ENCODE peak calls at places on chromosome 1, in seven cellular contexts. G, E, F, R, M, P and C are unnamed samples.

GRCh38 chr1:118960567-118961136 is 27.5 kb downstream of the TBX15 start:
- DNase-seq in R (no peak), E (peak; percentile 80), P (peak; percentile 88), G (no peak), M (no peak), F (peak; percentile 70), C (no peak)

GRCh38 chr1:210369425-210369824 is 40.7 kb downstream of the HHAT start:
- DNase-seq in M (no peak), G (no peak), P (no peak), E (no peak), R (no peak), F (no peak), C (no peak)

GRCh38 chr1:20366766-20367602 is 76.3 kb downstream of the VWA5B1 start:
- DNase-seq in R (peak; percentile 72), F (peak; percentile 76), G (no peak), E (peak; percentile 78), M (peak; percentile 65), P (peak; percentile 46), C (no peak)

GRCh38 chr1:202968895-202969295 is 1.8 kb upstream of the CYB5R1 start:
- DNase-seq in G (no peak), F (no peak), E (peak; percentile 76), M (no peak), R (no peak), P (peak; percentile 75), C (no peak)

GRCh38 chr1:150560011-150560438 is 10.8 kb downstream of the ADAMTSL4 start:
- DNase-seq in M (peak; percentile 83), R (peak; percentile 89), F (peak; percentile 84), P (peak; percentile 76), E (peak; percentile 81), G (no peak), C (no peak)

GRCh38 chr1:192378276-192378675 is 61.5 kb downstream of the RGS21 start:
- DNase-seq in F (no peak), E (no peak), G (no peak), M (no peak), R (no peak), P (no peak), C (no peak)

GRCh38 chr1:19169642-19170041 is 40.4 kb downstream of the UBR4 start:
- DNase-seq in F (no peak), M (no peak), E (no peak), P (no peak), G (no peak), R (no peak), C (peak; percentile 24)

GRCh38 chr1:195591917-195592672 is 1016.1 kb downstream of the KCNT2 start:
- DNase-seq in P (peak; percentile 8), M (no peak), E (peak; percentile 85), F (no peak), R (no peak), G (no peak), C (no peak)

GRCh38 chr1:156140879-156141707 is 12.3 kb upstream of the SEMA4A start:
- DNase-seq in F (peak; percentile 85), P (no peak), M (no peak), G (no peak), R (no peak), E (no peak), C (no peak)

GRCh38 chr1:31548518-31548898 is 27.8 kb upstream of the TINAGL1 start:
- DNase-seq in M (no peak), R (no peak), G (no peak), P (no peak), F (peak; percentile 84), E (no peak), C (no peak)

GRCh38 chr1:18895317-18895716 is 7.0 kb downstream of the ALDH4A1 start:
- DNase-seq in E (no peak), G (no peak), R (no peak), M (no peak), P (no peak), F (no peak), C (no peak)

GRCh38 chr1:92465256-92465647 is 21.5 kb downstream of the GFI1 start:
- DNase-seq in G (no peak), E (no peak), F (no peak), R (no peak), M (no peak), P (no peak), C (no peak)

GRCh38 chr1:92466702-92467101 is 20.0 kb downstream of the GFI1 start:
- DNase-seq in R (no peak), G (no peak), P (no peak), F (no peak), M (no peak), E (no peak), C (no peak)

GRCh38 chr1:92459871-92460320 is 26.8 kb downstream of the GFI1 start:
- DNase-seq in P (no peak), E (no peak), R (no peak), M (no peak), F (no peak), G (no peak), C (no peak)

GRCh38 chr1:92464588-92465255 is 22.0 kb downstream of the GFI1 start:
- DNase-seq in P (no peak), F (no peak), M (no peak), E (no peak), G (no peak), R (no peak), C (no peak)

GRCh38 chr1:92461364-92462097 is 25.2 kb downstream of the GFI1 start:
- DNase-seq in E (peak; percentile 30), M (no peak), R (no peak), F (no peak), G (no peak), P (no peak), C (no peak)
- TF ChIP-seq CTCF in E (no peak), M (no peak), R (no peak), F (no peak), G (no peak), P (no peak), C (no peak)

DNA sequence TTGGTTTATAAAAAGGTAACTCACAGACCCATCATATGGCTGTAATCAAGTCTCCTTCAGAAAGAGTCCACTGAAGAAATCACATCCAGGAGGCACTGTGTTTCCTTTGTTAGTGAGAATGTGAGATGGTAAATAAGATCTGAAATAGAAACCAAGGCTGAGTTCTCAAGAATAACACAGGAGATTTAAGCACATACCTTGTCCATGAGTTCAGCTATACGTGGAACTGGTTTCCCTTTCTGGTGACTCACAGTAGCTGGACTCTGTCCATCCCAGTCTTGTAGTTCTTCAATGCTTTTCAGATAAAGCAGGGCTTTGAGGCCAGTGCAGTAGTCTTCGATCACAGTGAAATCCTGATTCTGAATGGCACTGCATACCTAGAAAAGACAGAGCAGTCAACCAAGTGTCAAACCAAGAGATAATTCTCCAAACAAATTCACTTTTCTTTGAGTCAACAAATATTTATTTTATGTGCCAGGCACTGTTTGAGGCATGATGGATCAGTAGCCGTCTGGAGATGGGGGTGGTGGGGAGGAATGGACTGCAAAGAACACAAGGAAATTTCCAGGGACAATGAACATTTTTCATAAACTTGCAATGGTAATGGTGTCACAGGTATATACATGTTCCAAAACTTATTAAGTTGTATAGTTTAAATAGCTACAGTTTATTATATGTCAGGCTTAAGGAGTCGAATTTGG is 471.4 kb downstream of the PTBP2 start:
- DNase-seq in F (no peak), E (peak; percentile 98), R (no peak), P (peak; percentile 53), G (no peak), M (no peak), C (peak; percentile 92)
- H3K4me3 ChIP-seq in F (no peak overlapping the region), E (peak overlapping the region; percentile 21), R (no peak overlapping the region), P (no peak overlapping the region), G (no peak overlapping the region), M (no peak overlapping the region), C (no peak overlapping the region)

DNA sequence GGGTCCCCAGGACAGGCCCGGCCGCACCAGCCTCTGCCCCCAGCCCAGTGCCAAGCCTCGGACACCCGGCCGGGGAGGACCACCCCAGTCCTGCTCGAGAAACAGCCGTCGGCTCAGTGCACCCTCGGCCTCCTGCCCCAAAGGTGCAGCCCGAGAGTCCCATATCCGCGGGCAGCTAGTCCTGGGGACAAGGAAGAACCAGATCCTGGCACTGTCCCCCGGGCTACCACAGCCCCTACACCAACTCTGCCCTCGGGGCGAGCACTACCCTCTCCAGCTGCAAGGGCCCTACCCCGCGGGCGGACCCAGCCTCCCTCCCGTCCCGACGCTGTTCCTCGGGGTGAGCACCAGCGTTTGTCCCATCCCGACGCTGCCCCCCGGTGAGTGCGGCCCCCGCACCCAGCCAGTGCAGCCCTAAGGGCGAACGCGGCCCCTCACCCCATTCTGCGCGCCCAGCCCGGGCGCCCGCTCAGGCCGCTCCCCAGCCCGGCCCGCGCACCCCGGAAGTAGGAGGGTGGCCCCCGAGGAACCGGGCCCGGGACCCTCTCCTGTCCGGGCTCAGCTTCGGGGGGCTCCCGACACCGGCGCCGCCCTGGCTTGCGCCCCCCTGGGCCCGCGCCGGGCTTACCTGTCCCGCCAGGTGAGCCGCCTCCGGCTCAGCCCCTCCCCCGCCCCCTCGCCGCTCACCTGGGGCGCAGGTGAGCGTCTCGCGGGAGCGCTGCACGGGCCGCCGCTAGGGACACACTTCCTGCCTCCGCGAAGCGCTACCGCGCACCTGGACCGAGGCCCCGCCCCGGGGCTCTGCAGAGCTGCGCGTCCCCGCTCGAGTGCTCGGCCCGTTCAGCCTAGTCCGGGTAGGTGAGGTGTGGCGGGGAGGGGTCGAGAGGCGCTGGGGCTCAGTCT is at the start of gene KDF1:
- DNase-seq in G (no peak), E (peak; percentile 90), R (peak; percentile 97), P (no peak), F (peak; percentile 93), M (no peak), C (no peak)
- TF ChIP-seq CTCF in G (peak; percentile 16), E (peak; percentile 26), R (no peak), P (no peak), F (peak; percentile 30), M (no peak), C (no peak)

GRCh38 chr1:15262711-15263110 is 15.7 kb downstream of the FHAD1 start:
- DNase-seq in P (no peak), E (no peak), M (no peak), G (no peak), R (no peak), F (no peak), C (no peak)

GRCh38 chr1:15259608-15260007 is 12.6 kb downstream of the FHAD1 start:
- DNase-seq in P (no peak), G (no peak), F (no peak), R (no peak), E (no peak), M (no peak), C (no peak)

GRCh38 chr1:15262003-15262377 is 15.0 kb downstream of the FHAD1 start:
- DNase-seq in P (no peak), R (no peak), G (no peak), F (no peak), M (no peak), E (no peak), C (no peak)

GRCh38 chr1:15260418-15261154 is 13.6 kb downstream of the FHAD1 start:
- DNase-seq in M (no peak), P (no peak), F (no peak), R (no peak), G (no peak), E (peak; percentile 44), C (no peak)

DNA sequence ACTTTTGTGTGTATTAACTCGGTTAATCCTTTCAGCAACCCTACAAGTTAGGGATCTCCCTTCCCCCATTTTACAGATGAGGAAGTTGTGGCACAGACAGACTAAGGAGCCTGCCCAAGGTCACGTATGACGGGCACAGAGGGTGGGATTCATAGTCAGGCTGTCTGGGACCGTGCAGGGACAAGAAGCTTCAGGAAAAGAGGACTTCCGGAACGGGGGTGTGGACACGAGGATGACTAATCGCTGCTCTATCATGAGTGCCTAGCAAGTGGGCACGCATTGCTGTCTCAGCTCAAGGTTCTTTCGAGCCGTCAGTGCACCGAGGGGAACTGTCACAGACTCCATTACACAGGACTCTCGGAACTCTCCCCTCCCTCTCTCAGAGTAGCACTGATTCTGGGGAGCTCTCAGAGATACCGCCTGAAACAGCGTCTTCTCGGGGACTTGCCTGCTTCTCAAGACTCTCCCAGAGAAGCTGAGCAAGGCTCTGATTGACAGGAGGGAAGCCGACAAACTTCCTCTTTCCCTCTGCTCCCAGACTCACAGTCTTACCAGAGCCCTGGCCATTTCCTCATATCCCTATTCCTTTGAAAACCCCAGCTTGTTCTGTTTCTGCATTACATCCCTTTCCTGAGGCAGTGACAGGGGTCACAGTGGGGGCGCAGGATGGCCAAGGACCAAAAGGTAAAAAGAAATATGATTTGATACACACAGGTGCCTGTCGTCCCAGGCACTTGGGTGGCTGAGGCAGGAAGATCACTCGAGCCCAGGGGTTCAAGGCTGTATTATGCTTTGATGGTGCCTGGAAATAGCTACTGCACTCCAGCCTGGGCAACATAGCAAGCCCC is 14.4 kb downstream of the FHAD1 start:
- DNase-seq in P (peak; percentile 24), E (no peak), G (no peak), M (peak; percentile 67), R (no peak), F (peak; percentile 66), C (no peak)
- H3K4me3 ChIP-seq in P (no peak overlapping the region), E (no peak overlapping the region), G (peak overlapping the region; percentile 21), M (no peak overlapping the region), R (peak overlapping the region; percentile 24), F (no peak overlapping the region), C (no peak overlapping the region)